ENCODE peak calls at places on chromosomes 2 and 18, in eight cellular contexts. W, S, T, N, J, V, X and C are unnamed samples.

GRCh38 chr2:119049968-119050657 is 108.1 kb downstream of the MARCO start:
- DNase-seq in V (no peak), T (no peak), S (no peak), N (peak; percentile 30), X (peak; percentile 54), W (peak; percentile 53), J (no peak), C (no peak)

GRCh38 chr2:52402128-52402527 is 1365.5 kb upstream of the CHAC2 start:
- DNase-seq in V (no peak), J (no peak), X (no peak), T (no peak), N (no peak), W (no peak), S (no peak), C (no peak)

GRCh38 chr2:48601349-48601748 is 16.3 kb upstream of the GTF2A1L start:
- DNase-seq in V (peak; percentile 44), T (no peak), S (no peak), W (peak; percentile 28), N (peak; percentile 12), J (peak; percentile 41), X (peak; percentile 59), C (no peak)

GRCh38 chr18:12571617-12572016 is 86.3 kb downstream of the SPIRE1 start:
- DNase-seq in T (no peak), N (peak; percentile 13), V (no peak), X (no peak), W (no peak), S (no peak), J (no peak), C (no peak)

GRCh38 chr2:98899041-98899702 is 36.9 kb downstream of the CRACDL start:
- DNase-seq in N (no peak), X (no peak), V (no peak), J (no peak), W (no peak), T (no peak), S (no peak), C (no peak)

GRCh38 chr2:131419447-131419846 is 55.5 kb upstream of the RAB6D start:
- DNase-seq in V (no peak), J (no peak), X (no peak), W (no peak), S (no peak), T (no peak), N (no peak), C (no peak)

GRCh38 chr2:147348886-147349285 is 495.9 kb upstream of the ACVR2A start:
- DNase-seq in N (no peak), J (no peak), V (no peak), S (no peak), W (no peak), T (no peak), X (no peak), C (no peak)

GRCh38 chr2:54728669-54729120 is 5.2 kb downstream of the EML6 start:
- DNase-seq in N (peak; percentile 70), S (peak; percentile 94), J (peak; percentile 88), T (peak; percentile 77), X (no peak), V (peak; percentile 95), W (no peak), C (peak; percentile 84)

GRCh38 chr2:176291335-176291734 is 22.1 kb downstream of the MTX2 start:
- DNase-seq in V (no peak), T (no peak), X (no peak), J (no peak), W (no peak), S (no peak), N (no peak), C (no peak)

GRCh38 chr2:42558827-42559226 is 9.6 kb upstream of the MTA3 start:
- DNase-seq in S (no peak), J (no peak), X (peak; percentile 73), N (no peak), V (peak; percentile 60), T (no peak), W (no peak), C (no peak)

GRCh38 chr18:8705280-8705940 is at the start of gene MTCL1:
- DNase-seq in V (peak; percentile 57), T (no peak), J (no peak), N (peak; percentile 45), X (peak; percentile 46), W (peak; percentile 39), S (peak; percentile 53), C (peak; percentile 60)

GRCh38 chr2:218290316-218291261 is 1.7 kb downstream of the TMBIM1 start:
- DNase-seq in N (no peak), T (no peak), V (no peak), S (no peak), W (no peak), J (no peak), X (no peak), C (no peak)

GRCh38 chr2:217479626-217480025 is 523.2 kb downstream of the TNS1 start:
- DNase-seq in V (no peak), J (no peak), W (no peak), X (no peak), N (no peak), T (no peak), S (no peak), C (no peak)

GRCh38 chr2:19667536-19667949 is 234.2 kb downstream of the TTC32 start:
- DNase-seq in V (no peak), N (no peak), S (no peak), J (no peak), X (no peak), W (no peak), T (no peak), C (no peak)

GRCh38 chr2:137975280-137976271 is 11.3 kb downstream of the HNMT start:
- DNase-seq in W (no peak), N (no peak), V (peak; percentile 93), S (no peak), J (no peak), X (no peak), T (no peak), C (no peak)

GRCh38 chr2:5391361-5391760 is 300.8 kb upstream of the SOX11 start:
- DNase-seq in X (no peak), T (no peak), W (no peak), V (no peak), S (no peak), J (no peak), N (no peak), C (no peak)

GRCh38 chr2:232341061-232341738 is 37.4 kb upstream of the ALPP start:
- DNase-seq in W (no peak), X (no peak), J (no peak), T (no peak), V (peak; percentile 5), S (peak; percentile 10), N (no peak), C (no peak)

GRCh38 chr18:40249390-40250080 is 1705.5 kb upstream of the PIK3C3 start:
- DNase-seq in V (no peak), T (no peak), X (no peak), S (no peak), N (no peak), J (peak; percentile 6), W (no peak), C (peak; percentile 42)

GRCh38 chr2:210558708-210559107 is 2.3 kb downstream of the CPS1 start:
- DNase-seq in X (no peak), T (peak; percentile 24), S (no peak), N (peak; percentile 74), W (no peak), J (no peak), V (peak; percentile 13), C (no peak)

GRCh38 chr18:45775241-45775676 is 50.2 kb upstream of the SIGLEC15 start:
- DNase-seq in W (peak; percentile 11), V (no peak), N (peak; percentile 88), J (peak; percentile 63), T (no peak), S (no peak), X (no peak), C (peak; percentile 78)

GRCh38 chr18:77401173-77401572 is 151.5 kb downstream of the GALR1 start:
- DNase-seq in W (no peak), J (no peak), V (no peak), X (no peak), T (no peak), S (no peak), N (no peak), C (no peak)

GRCh38 chr2:77232909-77233308 is 289.3 kb downstream of the LRRTM4 start:
- DNase-seq in S (no peak), W (no peak), J (no peak), V (no peak), N (no peak), T (no peak), X (no peak), C (peak; percentile 0)
- TF ChIP-seq CTCF in S (no peak), W (no peak), J (no peak), V (no peak), N (no peak), T (no peak), X (no peak), C (no peak)

DNA sequence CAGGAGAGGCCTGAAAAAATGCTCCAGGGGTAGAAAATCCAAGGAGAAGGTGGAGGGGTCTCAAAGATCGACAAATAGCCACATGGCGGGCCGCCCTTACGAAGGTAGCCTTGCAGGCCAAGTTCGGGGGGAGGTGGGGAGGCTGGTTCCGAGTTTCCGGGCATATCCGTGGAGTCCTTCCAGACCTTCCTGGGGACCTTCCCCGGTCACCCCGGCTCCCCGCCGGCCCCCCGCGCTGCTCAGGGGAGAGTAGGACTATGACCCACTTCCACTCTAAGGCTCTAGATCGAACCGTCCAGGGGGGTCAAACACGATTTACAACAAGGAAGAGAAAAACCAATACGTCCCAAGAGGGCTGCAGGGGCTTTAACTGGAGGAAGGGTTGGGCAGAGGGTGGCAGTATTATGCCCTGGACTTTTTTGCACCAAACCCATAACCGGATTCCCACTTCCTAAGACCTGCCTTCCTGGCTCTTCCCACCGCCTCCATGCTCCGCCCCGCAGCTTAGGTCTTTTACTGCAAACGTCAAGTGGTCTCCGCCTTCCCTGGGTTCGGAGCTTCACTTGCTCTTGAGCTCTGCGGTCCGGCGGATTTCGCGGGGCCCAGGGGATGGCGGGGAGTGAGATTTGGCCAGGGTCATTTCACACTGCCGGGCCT is 789 bp upstream of the LYPD6 start:
- DNase-seq in T (peak; percentile 13), X (peak; percentile 78), V (peak; percentile 71), S (peak; percentile 48), J (peak; percentile 7), W (peak; percentile 58), N (peak; percentile 21), C (peak; percentile 64)
- TF ChIP-seq CTCF in T (peak; percentile 17), X (no peak), V (no peak), S (no peak), J (no peak), W (no peak), N (no peak), C (no peak)

GRCh38 chr2:61898810-61899209 is 6.7 kb upstream of the COMMD1 start:
- DNase-seq in W (no peak), J (peak; percentile 31), S (no peak), X (no peak), T (no peak), V (peak; percentile 52), N (peak; percentile 43), C (peak; percentile 12)
- TF ChIP-seq CTCF in W (no peak), J (peak; percentile 44), S (peak; percentile 70), X (peak; percentile 56), T (peak; percentile 56), V (peak; percentile 70), N (peak; percentile 59), C (peak; percentile 53)

DNA sequence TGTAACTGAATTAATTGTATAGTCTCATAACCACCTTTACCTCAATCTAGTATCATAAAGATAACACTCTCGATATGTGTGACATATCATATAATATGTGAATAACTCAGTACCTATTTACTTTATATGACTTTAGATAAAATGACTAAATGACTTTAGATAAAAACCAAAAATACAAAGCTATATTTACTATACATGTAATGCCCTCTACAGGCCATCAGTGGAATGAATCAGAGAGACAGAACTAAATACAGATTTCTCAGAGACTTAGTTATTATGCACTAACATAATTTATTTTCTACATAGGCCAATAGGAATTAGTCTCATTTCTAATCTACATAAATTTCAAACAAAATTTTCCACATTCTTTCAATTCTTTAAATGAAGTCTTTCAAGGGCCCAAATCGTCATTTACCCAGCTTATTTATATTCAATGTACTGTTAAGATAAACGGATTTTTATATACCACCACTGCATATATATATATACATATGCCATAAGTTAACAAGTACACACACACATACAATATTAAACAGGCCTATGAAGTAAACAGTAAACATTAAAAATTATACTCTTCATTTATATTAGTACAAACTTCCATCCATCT is 219.9 kb downstream of the EXOC6B start:
- DNase-seq in V (peak; percentile 52), T (no peak), J (peak; percentile 39), X (no peak), N (peak; percentile 48), S (peak; percentile 15), W (no peak), C (peak; percentile 25)
- TF ChIP-seq CTCF in V (peak; percentile 86), T (peak; percentile 54), J (peak; percentile 68), X (peak; percentile 70), N (peak; percentile 80), S (peak; percentile 87), W (peak; percentile 68), C (peak; percentile 75)